ENCODE peak calls at places on chromosomes 5 and 9, in six cellular contexts. One of them, this sample, is unnamed.

GRCh38 chr9:98694943-98695342 is 13.8 kb downstream of the GABBR2 start:
- DNase-seq in NAMALWA: no peak
- DNase-seq in Right ventricle myocardium inferior: no peak
- DNase-seq in effector memory CD8-positive, alpha-beta T cell: no peak
- DNase-seq in stimulated activated naive CD4-positive, alpha-beta T cell treated with Interleukin-2 at 50 U/mL for 16 hours: no peak
- DNase-seq in colonic mucosa: no peak
- DNase-seq in this sample: no peak

GRCh38 chr9:99967457-99967856 is 61.0 kb downstream of the STX17 start:
- DNase-seq in Right ventricle myocardium inferior: no peak
- DNase-seq in NAMALWA: no peak
- DNase-seq in effector memory CD8-positive, alpha-beta T cell: no peak
- DNase-seq in colonic mucosa: no peak
- DNase-seq in stimulated activated naive CD4-positive, alpha-beta T cell treated with Interleukin-2 at 50 U/mL for 16 hours: no peak
- DNase-seq in this sample: no peak

GRCh38 chr5:178542455-178542854 is 47.7 kb downstream of the COL23A1 start:
- DNase-seq in colonic mucosa: no peak
- DNase-seq in Right ventricle myocardium inferior: no peak
- DNase-seq in effector memory CD8-positive, alpha-beta T cell: no peak
- DNase-seq in NAMALWA: no peak
- DNase-seq in stimulated activated naive CD4-positive, alpha-beta T cell treated with Interleukin-2 at 50 U/mL for 16 hours: no peak
- DNase-seq in this sample: no peak

GRCh38 chr5:78568212-78568611 is 80.4 kb downstream of the LHFPL2 start:
- DNase-seq in stimulated activated naive CD4-positive, alpha-beta T cell treated with Interleukin-2 at 50 U/mL for 16 hours: no peak
- DNase-seq in colonic mucosa: no peak
- DNase-seq in effector memory CD8-positive, alpha-beta T cell: no peak
- DNase-seq in NAMALWA: no peak
- DNase-seq in Right ventricle myocardium inferior: no peak
- DNase-seq in this sample: no peak

GRCh38 chr5:36239370-36240293 is 2.1 kb downstream of the NADK2 start:
- DNase-seq in colonic mucosa: no peak
- DNase-seq in Right ventricle myocardium inferior: no peak
- DNase-seq in effector memory CD8-positive, alpha-beta T cell: no peak
- DNase-seq in NAMALWA: peak; percentile 48
- DNase-seq in stimulated activated naive CD4-positive, alpha-beta T cell treated with Interleukin-2 at 50 U/mL for 16 hours: no peak
- DNase-seq in this sample: peak; percentile 44

GRCh38 chr9:34664281-34665108 is 2.0 kb upstream of the CCL27 start:
- DNase-seq in colonic mucosa: peak; percentile 91
- DNase-seq in effector memory CD8-positive, alpha-beta T cell: peak; percentile 75
- DNase-seq in Right ventricle myocardium inferior: peak; percentile 82
- DNase-seq in NAMALWA: peak; percentile 88
- DNase-seq in stimulated activated naive CD4-positive, alpha-beta T cell treated with Interleukin-2 at 50 U/mL for 16 hours: peak; percentile 56
- DNase-seq in this sample: peak; percentile 84

GRCh38 chr9:70747335-70747734 is 332.9 kb upstream of the KLF9 start:
- DNase-seq in effector memory CD8-positive, alpha-beta T cell: no peak
- DNase-seq in stimulated activated naive CD4-positive, alpha-beta T cell treated with Interleukin-2 at 50 U/mL for 16 hours: no peak
- DNase-seq in colonic mucosa: no peak
- DNase-seq in Right ventricle myocardium inferior: no peak
- DNase-seq in NAMALWA: no peak
- DNase-seq in this sample: no peak

GRCh38 chr5:142087920-142088679 is 20.5 kb upstream of the NDFIP1 start:
- DNase-seq in stimulated activated naive CD4-positive, alpha-beta T cell treated with Interleukin-2 at 50 U/mL for 16 hours: peak; percentile 75
- DNase-seq in effector memory CD8-positive, alpha-beta T cell: no peak
- DNase-seq in colonic mucosa: no peak
- DNase-seq in Right ventricle myocardium inferior: no peak
- DNase-seq in NAMALWA: no peak
- DNase-seq in this sample: no peak

GRCh38 chr9:109652971-109653370 is 127.0 kb upstream of the PALM2AKAP2 start:
- DNase-seq in NAMALWA: no peak
- DNase-seq in Right ventricle myocardium inferior: no peak
- DNase-seq in stimulated activated naive CD4-positive, alpha-beta T cell treated with Interleukin-2 at 50 U/mL for 16 hours: no peak
- DNase-seq in effector memory CD8-positive, alpha-beta T cell: no peak
- DNase-seq in colonic mucosa: no peak
- DNase-seq in this sample: no peak

GRCh38 chr5:167820266-167820988 is 471.0 kb upstream of the WWC1 start:
- DNase-seq in Right ventricle myocardium inferior: no peak
- DNase-seq in stimulated activated naive CD4-positive, alpha-beta T cell treated with Interleukin-2 at 50 U/mL for 16 hours: no peak
- DNase-seq in colonic mucosa: no peak
- DNase-seq in effector memory CD8-positive, alpha-beta T cell: no peak
- DNase-seq in NAMALWA: no peak
- DNase-seq in this sample: no peak

GRCh38 chr5:143262393-143263174 is 140.9 kb downstream of the NR3C1 start:
- DNase-seq in colonic mucosa: no peak
- DNase-seq in stimulated activated naive CD4-positive, alpha-beta T cell treated with Interleukin-2 at 50 U/mL for 16 hours: no peak
- DNase-seq in effector memory CD8-positive, alpha-beta T cell: no peak
- DNase-seq in NAMALWA: no peak
- DNase-seq in Right ventricle myocardium inferior: no peak
- DNase-seq in this sample: peak; percentile 62